ENCODE peak calls at places on chromosomes 16 and 17, in seven cellular contexts. D is kidney, S is GM12865, P is ascending aorta, Q is body of pancreas, W is Caco-2, Z is astrocyte of the spinal cord. E is an unnamed sample.

GRCh38 chr16:23865853-23866252 is 30.1 kb downstream of the PRKCB start:
- DNase-seq in Z (no peak), D (no peak), Q (no peak), W (no peak), S (no peak), P (no peak), E (no peak)

GRCh38 chr17:82882715-82883446 is 43.1 kb upstream of the ZNF750 start:
- DNase-seq in Z (no peak), W (no peak), P (peak), Q (peak), S (no peak), D (peak), E (no peak)

GRCh38 chr16:87318158-87318644 is 1.0 kb upstream of the C16orf95 start:
- DNase-seq in D (no peak), W (no peak), S (no peak), Z (no peak), P (no peak), Q (peak), E (no peak)

GRCh38 chr17:2792541-2793169 is 3.6 kb upstream of the RAP1GAP2 start:
- DNase-seq in Q (no peak), W (no peak), P (no peak), D (peak), Z (no peak), S (peak), E (no peak)

GRCh38 chr17:13582776-13583414 is 18.8 kb downstream of the HS3ST3A1 start:
- DNase-seq in S (peak), W (no peak), P (no peak), Q (no peak), Z (no peak), D (no peak), E (no peak)

GRCh38 chr17:81885869-81886548 is 5.4 kb downstream of the ALYREF start:
- DNase-seq in W (no peak), Q (no peak), D (peak), S (no peak), P (no peak), Z (no peak), E (no peak)

GRCh38 chr17:67378444-67379250 is 1.6 kb downstream of the PITPNC1 start:
- DNase-seq in W (peak), S (peak), D (peak), Z (peak), P (peak), Q (peak), E (no peak)

GRCh38 chr17:77361986-77362620 is 221.3 kb downstream of the SEC14L1 start:
- DNase-seq in D (no peak), Z (no peak), P (no peak), Q (no peak), W (no peak), S (no peak), E (no peak)

GRCh38 chr17:1920948-1921351 is 91.1 kb downstream of the RPA1 start:
- DNase-seq in S (no peak), D (no peak), W (no peak), Q (no peak), P (no peak), Z (no peak), E (no peak)

GRCh38 chr17:50863221-50863843 is 2.8 kb downstream of the TOB1 start:
- DNase-seq in Z (peak), S (peak), W (peak), Q (peak), D (no peak), P (no peak), E (no peak)

GRCh38 chr17:15185625-15185991 is 79.5 kb downstream of the PMP22 start:
- DNase-seq in Q (peak), D (no peak), W (no peak), Z (peak), P (peak), S (no peak), E (peak)

GRCh38 chr17:16491703-16492612 is at the start of gene LRRC75A:
- DNase-seq in S (peak), Q (peak), W (peak), Z (no peak), P (no peak), D (peak), E (no peak)

GRCh38 chr16:10966129-10966528 is 21.8 kb downstream of the CLEC16A start:
- DNase-seq in P (no peak), Q (no peak), Z (no peak), S (no peak), W (no peak), D (no peak), E (no peak)

GRCh38 chr17:49552070-49552751 is 23.5 kb upstream of the NXPH3 start:
- DNase-seq in Q (no peak), Z (no peak), S (no peak), D (peak), P (no peak), W (no peak), E (no peak)

GRCh38 chr17:4980644-4981216 is 6.7 kb downstream of the CAMTA2 start:
- DNase-seq in Z (peak), P (no peak), W (peak), Q (peak), S (peak), D (peak), E (no peak)

GRCh38 chr17:29084476-29085148 is 41.7 kb downstream of the PIPOX start:
- DNase-seq in D (no peak), W (no peak), Q (peak), S (no peak), P (no peak), Z (peak), E (no peak)

GRCh38 chr16:8972843-8973586 is 9.3 kb upstream of the USP7 start:
- DNase-seq in Q (no peak), S (no peak), Z (no peak), W (no peak), D (no peak), P (no peak), E (no peak)

GRCh38 chr17:62093188-62094155 is 28.4 kb upstream of the MED13 start:
- DNase-seq in P (no peak), Q (no peak), S (peak), D (no peak), Z (peak), W (no peak), E (peak)

GRCh38 chr17:28975031-28975430 is 23.7 kb upstream of the PHF12 start:
- DNase-seq in W (no peak), S (no peak), D (no peak), Z (no peak), Q (no peak), P (no peak), E (no peak)

GRCh38 chr17:58337126-58337599 is 8.6 kb upstream of the TSPOAP1 start:
- DNase-seq in D (peak), P (no peak), W (no peak), Z (no peak), Q (no peak), S (peak), E (no peak)

GRCh38 chr17:45834471-45835396 is 9.9 kb upstream of the SPPL2C start:
- DNase-seq in Z (no peak), W (no peak), S (no peak), P (no peak), Q (no peak), D (no peak), E (no peak)

GRCh38 chr17:47192549-47192948 is 3.5 kb upstream of the CDC27 start:
- DNase-seq in W (no peak), D (no peak), Q (no peak), S (peak), P (no peak), Z (no peak), E (no peak)

GRCh38 chr16:74695450-74696422 is 4.9 kb downstream of the MLKL start:
- DNase-seq in P (peak), Q (peak), Z (peak), S (peak), W (peak), D (peak), E (peak)

GRCh38 chr17:35448214-35448898 is at the start of gene SLFN13:
- DNase-seq in P (peak), S (peak), Q (peak), Z (peak), D (peak), W (no peak), E (no peak)

GRCh38 chr17:6456914-6457687 is 12.8 kb downstream of the PIMREG start:
- DNase-seq in Z (peak), W (no peak), S (no peak), D (peak), Q (no peak), P (no peak), E (no peak)

GRCh38 chr16:88455610-88456355 is 2.7 kb downstream of the ZFPM1 start:
- DNase-seq in W (peak), D (no peak), Z (no peak), P (no peak), Q (peak), S (peak), E (no peak)

GRCh38 chr17:73718912-73719311 is 74.7 kb upstream of the SDK2 start:
- DNase-seq in S (no peak), Q (no peak), W (no peak), P (no peak), D (no peak), Z (no peak), E (no peak)

GRCh38 chr17:48011405-48012150 is 26.0 kb downstream of the COPZ2 start:
- DNase-seq in W (peak), P (no peak), D (no peak), Z (no peak), Q (no peak), S (peak), E (no peak)

GRCh38 chr17:17344507-17345293 is 41.5 kb downstream of the NT5M start:
- DNase-seq in Q (no peak), Z (no peak), W (no peak), S (no peak), D (no peak), P (no peak), E (no peak)

GRCh38 chr16:13992322-13992721 is 72.4 kb downstream of the ERCC4 start:
- DNase-seq in W (no peak), D (no peak), P (no peak), S (no peak), Z (no peak), Q (no peak), E (no peak)

GRCh38 chr17:65489413-65490170 is 71.9 kb downstream of the AXIN2 start:
- DNase-seq in Z (no peak), S (no peak), Q (no peak), W (no peak), P (no peak), D (no peak), E (no peak)

GRCh38 chr16:13997933-13998332 is 73.2 kb upstream of the MRTFB start:
- DNase-seq in D (no peak), Q (peak), P (no peak), W (no peak), S (peak), Z (no peak), E (no peak)

GRCh38 chr17:75078097-75079022 is 9.4 kb upstream of the SLC16A5 start:
- DNase-seq in Q (peak), W (peak), Z (peak), P (no peak), D (peak), S (peak), E (no peak)

GRCh38 chr16:30069575-30070462 is 4.3 kb downstream of the ALDOA start:
- DNase-seq in Q (no peak), Z (no peak), W (no peak), D (no peak), P (no peak), S (no peak), E (no peak)

GRCh38 chr16:19102187-19102872 is 11.4 kb upstream of the ITPRIPL2 start:
- DNase-seq in Q (no peak), W (no peak), S (no peak), D (no peak), Z (no peak), P (no peak), E (no peak)

GRCh38 chr17:42704495-42705494 is 22.5 kb downstream of the CNTNAP1 start:
- DNase-seq in D (no peak), S (peak), P (no peak), Z (no peak), Q (no peak), W (no peak), E (no peak)

GRCh38 chr16:74201561-74201960 is 95.1 kb upstream of the PSMD7 start:
- DNase-seq in Q (no peak), Z (no peak), S (no peak), D (no peak), W (no peak), P (no peak), E (no peak)

GRCh38 chr16:56294599-56294998 is 103.3 kb downstream of the GNAO1 start:
- DNase-seq in P (no peak), S (no peak), D (no peak), W (no peak), Q (no peak), Z (peak), E (peak)

GRCh38 chr17:11739848-11740247 is 141.6 kb downstream of the DNAH9 start:
- DNase-seq in Z (no peak), S (no peak), Q (no peak), P (no peak), W (no peak), D (no peak), E (no peak)

GRCh38 chr17:11744696-11745095 is 146.4 kb downstream of the DNAH9 start:
- DNase-seq in Q (no peak), W (no peak), D (no peak), S (no peak), Z (no peak), P (no peak), E (no peak)

GRCh38 chr17:11738151-11738550 is 139.9 kb downstream of the DNAH9 start:
- DNase-seq in D (no peak), S (peak), Z (no peak), P (no peak), Q (no peak), W (no peak), E (no peak)

GRCh38 chr17:11747441-11747840 is 149.2 kb downstream of the DNAH9 start:
- DNase-seq in W (no peak), P (no peak), Q (no peak), Z (no peak), D (no peak), S (no peak), E (no peak)

DNA sequence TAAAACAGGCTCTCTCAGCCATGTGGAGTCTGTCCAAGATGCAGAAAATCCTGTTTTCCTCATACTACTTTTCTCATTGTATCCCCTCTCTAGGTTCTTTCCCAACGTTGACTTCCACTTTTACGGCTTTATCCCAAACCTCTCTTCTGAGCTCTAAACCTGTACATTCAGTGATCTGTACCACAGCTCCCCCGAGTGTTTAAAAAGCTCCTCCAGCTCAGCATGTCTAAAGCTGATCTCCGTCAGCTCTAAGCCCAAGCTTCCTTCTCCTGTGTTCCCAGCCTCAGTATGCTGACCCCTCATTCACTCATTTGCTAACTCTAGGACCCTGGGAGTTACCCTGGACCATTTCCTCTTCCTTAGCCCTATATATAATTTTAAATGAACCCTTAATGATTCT is 144.6 kb downstream of the DNAH9 start:
- DNase-seq in P (no peak), Z (no peak), W (peak), Q (no peak), S (no peak), D (no peak), E (no peak)
- TF ChIP-seq CTCF in P (no peak), Z (no peak), W (no peak), Q (no peak), S (no peak), D (no peak), E (no peak)

GRCh38 chr17:38353668-38354067 is 2.0 kb downstream of the SOCS7 start:
- DNase-seq in W (no peak), Q (no peak), Z (no peak), S (no peak), P (no peak), D (peak), E (no peak)
- H3K4me3 ChIP-seq in W (no peak), Q (no peak), Z (no peak), S (no peak), P (peak), D (peak), E (peak)

GRCh38 chr16:3285131-3285530 is 1.8 kb downstream of the ZNF263 start:
- DNase-seq in P (no peak), D (no peak), W (no peak), S (no peak), Z (no peak), Q (no peak), E (no peak)

GRCh38 chr16:3283525-3284447 is 495 bp downstream of the ZNF263 start:
- DNase-seq in D (peak), Z (peak), P (no peak), S (peak), W (no peak), Q (peak), E (no peak)

GRCh38 chr16:3281222-3281621 is 2.1 kb upstream of the ZNF263 start:
- DNase-seq in W (no peak), Z (no peak), P (no peak), S (no peak), D (no peak), Q (no peak), E (no peak)

GRCh38 chr16:3282103-3282746 is 1.1 kb upstream of the ZNF263 start:
- DNase-seq in W (peak), S (no peak), P (no peak), Q (no peak), Z (no peak), D (no peak), E (no peak)

DNA sequence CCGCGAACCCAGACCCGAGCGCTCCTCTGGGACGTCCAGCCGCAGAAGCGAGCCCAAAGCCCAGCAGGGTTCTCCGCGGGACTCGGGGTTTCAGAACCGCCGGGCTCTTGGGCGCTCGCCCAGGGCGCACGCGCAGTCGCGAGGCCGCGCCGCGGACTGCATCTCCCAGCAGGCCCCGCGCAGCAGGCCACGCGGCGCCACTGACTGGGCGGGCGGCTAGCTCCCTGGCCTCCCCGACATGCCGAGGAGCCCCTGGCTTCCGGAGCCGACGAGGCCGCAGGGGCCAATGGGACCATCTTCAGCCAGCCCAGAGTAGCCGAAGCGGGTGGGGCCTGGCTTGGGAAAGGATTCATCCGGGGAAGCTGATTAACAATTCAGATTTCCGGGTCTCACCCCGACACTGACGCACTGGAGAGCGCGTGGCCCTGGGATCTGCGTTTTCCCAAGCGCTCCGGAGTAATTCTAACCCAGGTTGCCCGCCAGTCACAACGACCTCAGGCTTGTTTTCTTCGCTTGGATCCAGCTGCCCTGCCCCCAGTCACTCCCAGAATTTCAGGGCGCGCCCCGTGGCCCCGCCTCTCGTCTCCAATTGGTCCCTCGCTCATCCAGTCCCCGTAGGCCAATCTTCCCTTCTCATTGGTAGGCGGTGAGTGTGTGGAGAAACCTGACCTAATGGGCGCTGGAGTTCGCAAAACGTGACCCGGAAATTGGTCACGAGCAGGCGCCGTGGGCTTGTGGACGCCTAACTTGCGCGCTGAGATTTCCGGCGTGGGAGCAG is at the start of gene ZNF263:
- DNase-seq in P (peak), W (peak), Z (peak), D (peak), S (peak), Q (peak), E (peak)
- TF ChIP-seq CTCF in P (no peak), W (no peak), Z (no peak), D (no peak), S (no peak), Q (peak), E (no peak)

DNA sequence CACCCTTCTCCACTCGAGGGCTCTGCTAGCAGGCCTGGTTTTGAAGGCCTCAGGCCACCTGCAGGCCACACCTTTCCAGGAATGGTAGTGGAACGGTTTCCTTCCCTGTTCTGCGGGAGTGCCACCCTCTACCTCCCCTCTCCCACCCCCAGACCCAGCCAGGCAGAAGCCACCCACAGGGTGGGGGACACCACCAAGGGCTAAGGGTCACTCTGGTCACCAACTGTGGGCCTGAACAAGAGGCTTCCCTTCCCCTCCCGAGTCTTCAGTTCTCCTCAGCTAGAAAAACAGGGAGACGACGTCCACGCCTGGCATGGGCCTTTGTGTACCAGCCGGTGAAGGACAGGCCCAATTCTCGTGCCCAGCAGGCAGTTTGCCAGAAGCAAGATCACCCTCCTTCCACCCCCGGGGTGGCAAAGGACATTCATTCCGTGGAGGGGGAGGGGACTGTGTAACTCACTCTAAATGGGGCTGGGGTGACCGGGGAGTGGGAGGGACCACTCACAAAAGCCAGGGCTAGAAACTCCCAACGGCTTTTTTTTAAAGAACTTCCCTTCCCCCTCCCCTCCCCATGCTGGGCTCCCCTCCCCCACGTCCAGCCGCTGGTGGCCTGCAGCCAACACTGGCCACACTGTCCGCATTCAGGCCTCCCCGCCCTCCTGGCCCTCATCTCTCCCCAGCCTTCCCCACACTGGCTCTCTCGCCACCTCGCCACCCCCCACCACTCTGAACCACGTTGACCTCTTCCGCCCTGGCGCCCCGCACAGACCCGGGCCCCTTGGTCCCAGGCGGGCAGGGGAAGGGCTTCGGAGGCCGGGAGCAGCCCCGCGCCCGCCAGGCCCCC is 7.7 kb downstream of the CBX4 start:
- DNase-seq in Q (peak), Z (no peak), S (no peak), W (peak), P (no peak), D (peak), E (no peak)
- H3K4me3 ChIP-seq in Q (no peak), Z (no peak), S (no peak), W (no peak), P (peak), D (no peak), E (no peak)